ENCODE peak calls at places on chromosomes 16 and 17, in six cellular contexts. B is CD4-positive, alpha-beta T cell; K is GM20000; U is cardiac fibroblast; Q is Peyer's patch; M is activated CD4-positive, alpha-beta T cell treated with anti-CD3 and anti-CD28 coated beads for 24 hours. Y is an unnamed sample.

GRCh38 chr16:396605-397004 is 394 bp upstream of the NME4 start:
- DNase-seq in K (peak), U (peak), M (no peak), B (no peak), Q (no peak), Y (peak)

GRCh38 chr17:43171761-43172487 is 910 bp downstream of the NBR1 start:
- DNase-seq in M (no peak), Q (peak), K (no peak), U (peak), B (no peak), Y (no peak)

GRCh38 chr16:1428511-1428910 is 2.4 kb upstream of the PERCC1 start:
- DNase-seq in B (no peak), Q (peak), M (peak), U (peak), K (no peak), Y (no peak)

GRCh38 chr17:3039748-3040147 is 23.7 kb downstream of the OR1D5 start:
- DNase-seq in U (peak), K (no peak), Q (no peak), B (no peak), M (no peak), Y (no peak)

GRCh38 chr17:37766951-37767350 is 22.1 kb upstream of the HNF1B start:
- DNase-seq in U (no peak), K (no peak), B (no peak), Q (no peak), M (no peak), Y (no peak)

GRCh38 chr17:1495265-1495664 is 2.8 kb upstream of the MYO1C start:
- DNase-seq in M (no peak), Q (no peak), K (no peak), U (peak), B (no peak), Y (no peak)

GRCh38 chr17:73514146-73514863 is 129.9 kb downstream of the SDK2 start:
- DNase-seq in U (no peak), M (no peak), B (no peak), Q (no peak), K (no peak), Y (no peak)

GRCh38 chr17:73231363-73231762 is 30.3 kb downstream of the CPSF4L start:
- DNase-seq in M (no peak), K (peak), B (no peak), Q (no peak), U (peak), Y (no peak)

GRCh38 chr17:48577946-48578615 is at the start of gene HOXB4:
- DNase-seq in U (peak), Q (peak), K (peak), M (peak), B (peak), Y (no peak)

GRCh38 chr17:81607431-81607830 is 29.5 kb downstream of the NPLOC4 start:
- DNase-seq in M (no peak), B (no peak), U (no peak), Q (no peak), K (no peak), Y (no peak)

GRCh38 chr16:67249178-67249759 is 490 bp downstream of the SLC9A5 start:
- DNase-seq in Q (no peak), U (no peak), M (no peak), K (no peak), B (no peak), Y (no peak)

Y was measured in D721Med.